ENCODE peak calls at places on chromosomes 2 and 18, in five cellular contexts. R is IMR-90, L is H9, J is H1, I is neuronal stem cell. W is an unnamed sample.

GRCh38 chr2:28391564-28392296 is 928 bp upstream of the FOSL2 start:
- DNase-seq in R (peak; percentile 79), L (peak; percentile 74), J (peak; percentile 69), I (peak; percentile 58), W (peak; percentile 88)

GRCh38 chr2:134718956-134719814 is at the start of gene TMEM163:
- DNase-seq in R (no peak), L (peak; percentile 60), J (peak; percentile 66), I (peak; percentile 43), W (no peak)

GRCh38 chr18:45730832-45731545 is 7.0 kb downstream of the SLC14A1 start:
- DNase-seq in R (peak; percentile 86), L (no peak), J (no peak), I (no peak), W (peak; percentile 89)

GRCh38 chr18:32469190-32469611 is 1.5 kb downstream of the GAREM1 start:
- DNase-seq in R (peak; percentile 36), L (no peak), J (no peak), I (peak; percentile 15), W (peak; percentile 67)

GRCh38 chr2:130759906-130760753 is 4.8 kb downstream of the AMER3 start:
- DNase-seq in R (no peak), L (no peak), J (no peak), I (no peak), W (no peak)

GRCh38 chr2:55550368-55551102 is 31.0 kb downstream of the CFAP36 start:
- DNase-seq in R (peak; percentile 89), L (no peak), J (no peak), I (no peak), W (peak; percentile 47)

GRCh38 chr18:26617151-26617554 is 68.8 kb upstream of the KCTD1 start:
- DNase-seq in R (peak; percentile 90), L (no peak), J (no peak), I (no peak), W (peak; percentile 90)

GRCh38 chr2:24515841-24516240 is 24.8 kb downstream of the NCOA1 start:
- DNase-seq in R (no peak), L (no peak), J (no peak), I (no peak), W (no peak)

GRCh38 chr2:207223051-207223450 is 57.3 kb upstream of the KLF7 start:
- DNase-seq in R (peak; percentile 87), L (no peak), J (no peak), I (no peak), W (peak; percentile 88)

GRCh38 chr2:26325851-26326250 is 20.1 kb upstream of the SELENOI start:
- DNase-seq in R (peak; percentile 85), L (no peak), J (peak; percentile 24), I (no peak), W (peak; percentile 70)

GRCh38 chr2:44628297-44628696 is 266.6 kb downstream of the CAMKMT start:
- DNase-seq in R (no peak), L (no peak), J (no peak), I (no peak), W (no peak)

GRCh38 chr2:1707771-1708351 is 36.5 kb downstream of the PXDN start:
- DNase-seq in R (peak; percentile 90), L (peak; percentile 82), J (no peak), I (peak; percentile 61), W (peak; percentile 90)

GRCh38 chr2:241673797-241674725 is 12.6 kb downstream of the DTYMK start:
- DNase-seq in R (no peak), L (peak; percentile 62), J (peak; percentile 63), I (no peak), W (no peak)

GRCh38 chr2:218168635-218169462 is 2.1 kb upstream of the CXCR1 start:
- DNase-seq in R (peak; percentile 18), L (peak; percentile 82), J (peak; percentile 92), I (peak; percentile 54), W (peak; percentile 48)

GRCh38 chr2:149040451-149040850 is 2.0 kb downstream of the LYPD6B start:
- DNase-seq in R (no peak), L (peak; percentile 75), J (peak; percentile 94), I (no peak), W (no peak)

GRCh38 chr2:169999041-169999440 is 171.8 kb downstream of the UBR3 start:
- DNase-seq in R (no peak), L (no peak), J (no peak), I (no peak), W (no peak)

GRCh38 chr2:219983836-219984235 is 356.4 kb downstream of the SLC4A3 start:
- DNase-seq in R (peak; percentile 69), L (no peak), J (no peak), I (no peak), W (no peak)

GRCh38 chr2:178157574-178157973 is 36.7 kb upstream of the OSBPL6 start:
- DNase-seq in R (no peak), L (no peak), J (no peak), I (no peak), W (no peak)

GRCh38 chr2:215626812-215627281 is 191.0 kb upstream of the FN1 start:
- DNase-seq in R (no peak), L (no peak), J (no peak), I (no peak), W (no peak)

GRCh38 chr2:121055501-121055900 is 229.5 kb downstream of the TFCP2L1 start:
- DNase-seq in R (no peak), L (no peak), J (no peak), I (no peak), W (no peak)

GRCh38 chr2:213187386-213187785 is 36.0 kb upstream of the IKZF2 start:
- DNase-seq in R (peak; percentile 24), L (no peak), J (no peak), I (no peak), W (no peak)
- H3K9ac ChIP-seq in R (no peak overlapping the region), L (no peak overlapping the region), J (no peak overlapping the region), I (no peak overlapping the region), W (no peak overlapping the region)

GRCh38 chr2:70113396-70114100 is 26.3 kb downstream of the PCBP1 start:
- DNase-seq in R (no peak), L (no peak), J (no peak), I (no peak), W (no peak)
- H4K8ac ChIP-seq in R (peak overlapping the region; percentile 55), L (no peak overlapping the region), J (no peak overlapping the region), I (no peak overlapping the region), W (no peak overlapping the region)

GRCh38 chr2:113709022-113709421 is 47.4 kb downstream of the SLC35F5 start:
- DNase-seq in R (no peak), L (no peak), J (no peak), I (no peak), W (no peak)
- H3K9ac ChIP-seq in R (no peak overlapping the region), L (no peak overlapping the region), J (no peak overlapping the region), I (no peak overlapping the region), W (no peak overlapping the region)

GRCh38 chr2:48529676-48530032 is 300 bp upstream of the STON1 start:
- DNase-seq in R (no peak), L (no peak), J (peak; percentile 57), I (no peak), W (no peak)
- H4K8ac ChIP-seq in R (peak overlapping the region; percentile 45), L (no peak overlapping the region), J (no peak overlapping the region), I (no peak overlapping the region), W (peak overlapping the region; percentile 84)